ENCODE peak calls at places on chromosomes 3 and 15, in four cellular contexts. M is kidney epithelial cell, F is AG04450, J is transverse colon. P is an unnamed sample.

GRCh38 chr3:172410702-172411477 is 37.4 kb downstream of the GHSR start:
- DNase-seq in F (no peak), M (no peak), J (no peak), P (no peak)

GRCh38 chr3:184562875-184563568 is 1.4 kb downstream of the EPHB3 start:
- DNase-seq in J (no peak), M (no peak), F (no peak), P (peak; percentile 46)

GRCh38 chr3:28799084-28799483 is 450.5 kb upstream of the AZI2 start:
- DNase-seq in J (no peak), M (no peak), F (no peak), P (peak; percentile 23)

GRCh38 chr3:4045756-4046155 is 246.5 kb downstream of the LRRN1 start:
- DNase-seq in J (no peak), F (no peak), M (no peak), P (no peak)

GRCh38 chr3:189233225-189233858 is 61.6 kb downstream of the TPRG1 start:
- DNase-seq in F (peak; percentile 23), J (peak; percentile 64), M (peak; percentile 16), P (peak; percentile 83)

GRCh38 chr3:133535971-133536634 is 37.4 kb upstream of the CDV3 start:
- DNase-seq in M (peak; percentile 68), F (peak; percentile 88), J (peak; percentile 27), P (peak; percentile 92)

GRCh38 chr3:136194409-136195257 is 1.5 kb downstream of the MSL2 start:
- DNase-seq in M (no peak), J (peak; percentile 52), F (no peak), P (peak; percentile 38)

GRCh38 chr15:87354661-87355410 is 901.7 kb downstream of the NTRK3 start:
- DNase-seq in M (no peak), F (no peak), J (no peak), P (peak; percentile 95)

GRCh38 chr15:76954744-76955143 is 23.2 kb downstream of the RCN2 start:
- DNase-seq in J (no peak), M (no peak), F (no peak), P (no peak)

GRCh38 chr15:71725215-71725955 is 85.0 kb upstream of the NR2E3 start:
- DNase-seq in M (no peak), J (no peak), F (no peak), P (peak; percentile 60)

DNA sequence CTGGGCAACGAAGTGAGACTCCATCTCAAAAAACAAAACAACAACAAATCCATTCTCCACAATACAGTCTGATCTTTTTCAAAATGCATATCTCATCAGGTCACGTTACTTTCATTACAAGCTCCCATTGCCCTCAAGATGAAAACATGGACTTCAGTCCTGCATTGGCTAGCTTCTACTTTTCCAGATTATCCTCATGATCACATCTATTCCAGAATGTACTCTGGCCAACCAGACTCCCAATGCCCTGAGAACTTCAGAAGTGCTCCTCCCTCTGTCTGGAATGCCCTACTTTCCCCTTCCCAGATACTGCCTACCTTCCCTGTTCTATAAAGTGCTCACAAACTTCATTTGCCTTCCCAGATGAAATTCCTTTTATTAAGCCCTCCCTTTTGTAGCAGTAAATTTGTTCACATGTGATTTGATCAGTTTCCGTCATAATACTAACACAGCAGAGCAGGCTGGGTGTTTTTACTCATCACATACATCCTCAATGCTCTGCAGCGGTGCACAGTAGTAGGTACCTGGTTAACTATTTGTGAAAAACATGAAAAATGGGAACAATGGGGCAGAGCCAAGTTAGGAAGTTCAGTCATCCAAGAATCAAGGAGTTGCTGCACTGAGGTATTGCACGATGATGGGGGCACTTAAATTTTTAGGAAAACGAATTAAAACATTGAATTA is 5.3 kb downstream of the RPL22L1 start:
- DNase-seq in J (no peak), F (no peak), M (no peak), P (no peak)
- TF ChIP-seq CTCF in J (no peak), F (no peak), M (no peak), P (no peak)

DNA sequence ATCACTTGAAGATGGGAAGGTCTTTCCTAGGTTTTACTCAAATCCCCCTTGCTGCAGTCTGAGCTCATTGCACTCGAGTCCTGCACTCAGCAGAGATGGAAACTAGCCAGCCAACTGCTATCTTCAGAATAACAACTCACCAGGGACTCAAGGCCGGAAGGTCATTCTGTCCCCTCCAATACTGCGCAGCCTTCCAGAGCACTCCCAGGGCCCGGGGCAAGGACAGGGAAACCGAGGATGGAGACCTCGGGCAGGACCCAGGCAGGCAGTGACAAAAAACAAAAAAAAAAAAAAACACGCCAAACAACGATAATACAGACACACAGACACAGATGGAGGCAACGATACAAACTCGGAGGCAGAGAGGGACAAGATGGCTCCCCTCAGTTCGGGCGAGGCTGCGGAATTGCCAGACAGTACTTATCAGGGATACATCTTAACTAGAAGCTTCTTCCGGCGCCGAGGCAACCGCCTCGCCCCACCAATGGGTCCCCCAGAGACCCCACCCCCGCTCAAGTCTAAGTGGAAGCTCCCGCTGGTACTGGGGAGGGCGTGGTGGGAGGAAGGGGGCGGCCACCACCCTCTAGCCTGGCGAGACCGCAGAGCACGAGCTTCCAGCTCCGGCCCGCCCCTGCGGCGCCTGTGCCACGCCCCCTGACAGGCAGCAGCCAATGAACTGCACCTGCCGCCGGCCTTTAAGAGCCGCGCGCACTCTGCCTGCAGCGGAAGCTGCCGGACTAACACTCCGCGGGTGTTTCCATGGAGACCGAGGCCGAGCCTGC is 7.0 kb upstream of the MAP1A start:
- DNase-seq in J (peak; percentile 98), F (peak; percentile 96), M (peak; percentile 96), P (peak; percentile 97)
- TF ChIP-seq CTCF in J (peak; percentile 26), F (peak; percentile 45), M (peak; percentile 27), P (peak; percentile 53)

DNA sequence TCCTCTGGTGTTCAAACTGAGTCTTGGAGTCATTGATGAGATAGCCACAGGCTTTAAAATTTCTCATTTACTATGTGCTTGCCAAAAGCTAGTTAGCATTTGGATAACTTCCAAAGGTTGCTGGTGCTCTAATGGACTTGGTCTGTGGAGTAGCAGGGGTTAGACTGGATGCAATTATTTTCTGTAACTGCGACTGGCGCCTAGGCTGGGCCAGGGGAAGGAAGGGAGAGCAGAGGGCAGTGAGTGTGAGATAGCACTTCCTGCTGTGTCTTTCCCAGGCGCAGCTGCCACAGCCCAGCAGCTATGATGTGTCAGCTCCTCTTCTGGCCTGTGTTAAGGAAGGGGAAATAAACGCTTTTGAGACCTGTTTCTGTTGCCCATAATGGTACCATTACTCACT is 98.6 kb downstream of the MYRIP start:
- DNase-seq in J (peak; percentile 18), F (no peak), M (no peak), P (peak; percentile 54)
- TF ChIP-seq CTCF in J (no peak), F (no peak), M (no peak), P (no peak)

DNA sequence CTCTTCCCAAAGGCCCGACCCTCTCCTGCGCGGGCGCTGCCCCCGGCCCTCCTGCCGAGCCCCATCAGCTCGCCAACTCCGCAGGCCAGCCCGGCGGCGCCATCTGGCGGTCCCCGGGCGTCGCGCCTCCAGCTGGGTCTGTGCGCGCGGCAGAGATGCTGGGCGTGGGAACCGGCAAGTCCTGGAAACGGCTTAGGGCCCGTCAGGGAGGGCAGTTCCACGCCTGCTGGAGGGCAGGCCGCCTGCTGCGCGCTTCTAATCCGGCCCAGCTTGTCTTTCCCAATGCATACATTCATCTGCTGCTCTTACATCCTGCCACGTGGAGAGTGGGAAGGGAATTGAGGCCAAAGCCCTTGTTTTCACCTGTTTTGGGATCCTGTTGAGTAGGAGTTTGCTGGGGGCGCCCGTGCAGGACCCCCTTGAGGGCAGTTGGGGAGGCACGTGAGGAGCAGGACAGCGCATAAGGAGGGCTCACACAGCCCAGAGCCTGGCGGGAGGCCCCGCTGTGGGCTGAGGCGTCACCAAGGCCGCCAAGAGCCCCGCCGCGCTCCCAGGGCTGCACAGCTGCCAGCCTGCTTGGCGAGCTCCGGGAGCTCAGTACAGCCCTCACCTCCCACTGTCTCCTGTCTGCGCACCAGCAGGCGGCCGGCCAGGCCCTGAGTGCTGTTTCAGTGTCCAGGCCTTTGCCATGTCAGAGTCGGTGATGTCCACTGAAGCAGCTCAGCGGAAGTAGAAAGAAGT is 165.6 kb downstream of the NSMCE3 start:
- DNase-seq in F (peak; percentile 49), J (peak; percentile 58), M (no peak), P (peak; percentile 57)
- TF ChIP-seq CTCF in F (peak; percentile 86), J (peak; percentile 84), M (peak; percentile 61), P (peak; percentile 70)

GRCh38 chr3:52385157-52385556 is 59.7 kb downstream of the SEMA3G start:
- DNase-seq in J (no peak), M (peak; percentile 14), F (no peak), P (peak; percentile 10)
- TF ChIP-seq CTCF in J (peak; percentile 16), M (peak; percentile 78), F (peak; percentile 63), P (peak; percentile 49)

GRCh38 chr3:53881691-53882593 is at the start of gene ACTR8:
- DNase-seq in J (peak; percentile 88), M (no peak), F (peak; percentile 61), P (peak; percentile 78)
- TF ChIP-seq CTCF in J (peak; percentile 25), M (no peak), F (peak; percentile 16), P (no peak)

GRCh38 chr15:33047077-33047476 is 147.4 kb downstream of the FMN1 start:
- DNase-seq in F (no peak), J (no peak), M (no peak), P (no peak)

GRCh38 chr15:33048255-33048654 is 146.3 kb downstream of the FMN1 start:
- DNase-seq in F (no peak), J (no peak), M (no peak), P (no peak)

GRCh38 chr15:33044598-33044997 is 149.9 kb downstream of the FMN1 start:
- DNase-seq in M (no peak), J (no peak), F (no peak), P (no peak)

GRCh38 chr15:33043636-33044035 is 150.9 kb downstream of the FMN1 start:
- DNase-seq in J (no peak), M (no peak), F (no peak), P (no peak)

GRCh38 chr15:33045066-33045810 is 149.3 kb downstream of the FMN1 start:
- DNase-seq in M (no peak), J (no peak), F (no peak), P (peak; percentile 36)
- TF ChIP-seq CTCF in M (no peak), J (no peak), F (no peak), P (no peak)

GRCh38 chr3:13047296-13048165 is 25.7 kb downstream of the IQSEC1 start:
- DNase-seq in J (no peak), F (no peak), M (no peak), P (no peak)
- TF ChIP-seq CTCF in J (no peak), F (no peak), M (peak; percentile 4), P (peak; percentile 8)

GRCh38 chr3:69386535-69387385 is 872 bp upstream of the FRMD4B start:
- DNase-seq in M (no peak), J (no peak), F (no peak), P (no peak)

GRCh38 chr3:69385033-69385722 is 710 bp downstream of the FRMD4B start:
- DNase-seq in M (no peak), F (no peak), J (no peak), P (no peak)

GRCh38 chr3:69388241-69388640 is 2.4 kb upstream of the FRMD4B start:
- DNase-seq in M (no peak), F (no peak), J (no peak), P (no peak)

GRCh38 chr3:69384379-69384778 is 1.5 kb downstream of the FRMD4B start:
- DNase-seq in F (no peak), J (no peak), M (no peak), P (no peak)

GRCh38 chr3:69385723-69386483 is at the start of gene FRMD4B:
- DNase-seq in M (peak; percentile 9), J (peak; percentile 65), F (no peak), P (no peak)
- TF ChIP-seq CTCF in M (peak; percentile 40), J (no peak), F (no peak), P (no peak)

P was measured in fibroblast of the aortic adventitia.